ENCODE peak calls at places on chromosomes 12 and 14, in four cellular contexts. X, L, B and I are unnamed samples.

GRCh38 chr12:80044694-80045046 is 54.7 kb upstream of the OTOGL start:
- DNase-seq in X (peak), L (peak), B (peak), I (no peak)

GRCh38 chr12:95440401-95440800 is 33.6 kb upstream of the METAP2 start:
- DNase-seq in X (peak), L (no peak), B (peak), I (no peak)

GRCh38 chr12:69789351-69789750 is 35.7 kb upstream of the MYRFL start:
- DNase-seq in X (no peak), L (no peak), B (no peak), I (no peak)

GRCh38 chr12:9037431-9037830 is 48.1 kb downstream of the KLRG1 start:
- DNase-seq in X (no peak), L (no peak), B (no peak), I (no peak)

GRCh38 chr14:37329189-37330001 is 131.7 kb downstream of the MIPOL1 start:
- DNase-seq in X (no peak), L (no peak), B (no peak), I (no peak)

GRCh38 chr14:101058571-101058970 is 155.0 kb upstream of the RTL1 start:
- DNase-seq in X (no peak), L (no peak), B (no peak), I (no peak)

GRCh38 chr14:95409472-95410307 is 90.0 kb upstream of the CLMN start:
- DNase-seq in X (no peak), L (no peak), B (no peak), I (no peak)

GRCh38 chr12:25557830-25558436 is 4.8 kb upstream of the LMNTD1 start:
- DNase-seq in X (peak), L (peak), B (peak), I (peak)

GRCh38 chr14:30143617-30144016 is 216.0 kb upstream of the PRKD1 start:
- DNase-seq in X (no peak), L (no peak), B (peak), I (no peak)

GRCh38 chr12:124668602-124669001 is 101.2 kb upstream of the NCOR2 start:
- DNase-seq in X (no peak), L (no peak), B (peak), I (no peak)

GRCh38 chr12:11981174-11981733 is 89.5 kb upstream of the BCL2L14 start:
- DNase-seq in X (no peak), L (no peak), B (peak), I (no peak)

GRCh38 chr14:76939015-76939742 is 89.3 kb downstream of the IRF2BPL start:
- DNase-seq in X (no peak), L (no peak), B (no peak), I (no peak)

GRCh38 chr12:53200458-53201169 is 6.4 kb downstream of the ITGB7 start:
- DNase-seq in X (no peak), L (no peak), B (no peak), I (no peak)

GRCh38 chr12:99983721-99984258 is 946 bp downstream of the ANKS1B start:
- DNase-seq in X (no peak), L (no peak), B (no peak), I (no peak)

GRCh38 chr14:61080591-61081010 is 99.6 kb downstream of the SLC38A6 start:
- DNase-seq in X (no peak), L (no peak), B (no peak), I (no peak)

GRCh38 chr12:10726945-10727344 is 3.8 kb upstream of the YBX3 start:
- DNase-seq in X (no peak), L (no peak), B (no peak), I (no peak)

GRCh38 chr14:100103261-100104005 is 38.2 kb downstream of the EVL start:
- DNase-seq in X (no peak), L (no peak), B (peak), I (no peak)

GRCh38 chr12:80233926-80234325 is 134.6 kb downstream of the OTOGL start:
- DNase-seq in X (no peak), L (no peak), B (no peak), I (no peak)

GRCh38 chr12:50707396-50707795 is 56.5 kb upstream of the ATF1 start:
- DNase-seq in X (no peak), L (no peak), B (no peak), I (no peak)

GRCh38 chr12:68162374-68162773 is 2.8 kb upstream of the IFNG start:
- DNase-seq in X (no peak), L (peak), B (no peak), I (no peak)

GRCh38 chr14:68386950-68387779 is 405.7 kb downstream of the ZFP36L1 start:
- DNase-seq in X (no peak), L (no peak), B (peak), I (no peak)

GRCh38 chr14:104361921-104362681 is 217.5 kb upstream of the C14orf180 start:
- DNase-seq in X (no peak), L (no peak), B (no peak), I (no peak)

GRCh38 chr14:51491776-51492175 is 159.9 kb upstream of the FRMD6 start:
- DNase-seq in X (no peak), L (no peak), B (no peak), I (no peak)

GRCh38 chr14:95326987-95327386 is 7.3 kb upstream of the CLMN start:
- DNase-seq in X (no peak), L (no peak), B (no peak), I (no peak)

GRCh38 chr12:122870867-122871664 is 24.9 kb downstream of the VPS37B start:
- DNase-seq in X (peak), L (no peak), B (peak), I (peak)

GRCh38 chr12:124645530-124646244 is 78.3 kb upstream of the NCOR2 start:
- DNase-seq in X (no peak), L (no peak), B (no peak), I (no peak)

GRCh38 chr14:31336646-31337045 is 83.7 kb downstream of the HEATR5A start:
- DNase-seq in X (peak), L (peak), B (peak), I (no peak)

GRCh38 chr12:3164454-3165310 is 87.5 kb downstream of the TSPAN9 start:
- DNase-seq in X (no peak), L (no peak), B (no peak), I (no peak)

GRCh38 chr12:6963016-6963731 is 7.3 kb downstream of the PHB2 start:
- DNase-seq in X (no peak), L (peak), B (no peak), I (peak)

GRCh38 chr12:75759196-75759595 is 247.8 kb upstream of the KRR1 start:
- DNase-seq in X (no peak), L (no peak), B (no peak), I (no peak)

GRCh38 chr14:24463806-24464785 is 21.5 kb upstream of the SDR39U1 start:
- DNase-seq in X (no peak), L (no peak), B (no peak), I (no peak)

GRCh38 chr12:114013601-114014345 is 47.6 kb upstream of the RBM19 start:
- DNase-seq in X (no peak), L (peak), B (peak), I (peak)

GRCh38 chr12:132921685-132922084 is 34.3 kb upstream of the CHFR start:
- DNase-seq in X (no peak), L (no peak), B (no peak), I (no peak)
- TF ChIP-seq CTCF in X (peak), L (no peak), B (no peak), I (no peak)

GRCh38 chr12:15797818-15798217 is 8.6 kb upstream of the EPS8 start:
- DNase-seq in X (no peak), L (no peak), B (no peak), I (no peak)

GRCh38 chr12:15806826-15807225 is 17.6 kb upstream of the EPS8 start:
- DNase-seq in X (no peak), L (no peak), B (no peak), I (no peak)

GRCh38 chr12:15800278-15800677 is 11.1 kb upstream of the EPS8 start:
- DNase-seq in X (no peak), L (no peak), B (no peak), I (no peak)

GRCh38 chr12:15796493-15797141 is 7.4 kb upstream of the EPS8 start:
- DNase-seq in X (peak), L (peak), B (no peak), I (no peak)

GRCh38 chr12:15801770-15802393 is 12.7 kb upstream of the EPS8 start:
- DNase-seq in X (no peak), L (peak), B (no peak), I (no peak)
- H3K27ac ChIP-seq in X (no peak), L (no peak), B (no peak), I (no peak)

DNA sequence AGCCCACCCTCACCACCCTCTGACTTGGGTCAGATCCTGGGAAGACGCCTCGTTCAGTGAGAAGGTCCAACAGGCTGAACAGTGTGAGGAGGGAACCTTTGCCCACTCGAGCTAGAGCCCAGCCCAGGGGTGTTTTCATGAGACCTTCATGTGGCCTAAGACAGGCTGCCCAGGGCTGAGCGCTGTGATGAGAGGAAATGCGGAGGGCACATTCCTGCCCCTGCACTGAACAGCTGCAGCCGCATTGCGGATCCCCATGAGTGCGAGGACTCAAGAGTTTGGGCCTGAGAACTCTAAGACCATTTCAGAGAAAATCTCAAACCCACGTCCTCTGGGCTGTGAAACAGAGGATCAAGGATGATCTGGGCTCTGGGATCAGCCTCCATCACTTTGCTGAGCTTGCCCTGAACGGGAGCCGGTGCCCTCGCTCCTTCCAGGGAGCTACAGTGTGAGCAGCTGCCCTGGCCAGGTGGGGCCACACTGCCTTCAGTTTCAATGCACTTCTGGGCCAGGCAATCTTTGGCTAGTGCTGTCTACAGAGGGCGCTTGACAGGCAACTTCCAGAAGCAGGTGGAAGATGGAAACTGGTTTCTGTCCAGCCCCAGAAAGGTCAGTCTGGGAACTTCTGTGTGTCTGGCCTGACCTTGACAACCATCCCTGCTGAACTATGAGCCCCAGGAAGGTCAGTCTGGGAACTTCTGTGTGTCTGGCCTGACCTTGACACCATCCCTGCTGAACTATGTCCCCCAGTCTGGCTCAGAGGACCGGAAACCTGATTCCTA is 43.5 kb upstream of the P2RX7 start:
- DNase-seq in X (no peak), L (no peak), B (peak), I (no peak)
- TF ChIP-seq CTCF in X (no peak), L (no peak), B (peak), I (no peak)

GRCh38 chr14:46490150-46490769 is 161.3 kb downstream of the RPL10L start:
- DNase-seq in X (peak), L (peak), B (peak), I (no peak)
- H3K27ac ChIP-seq in X (no peak), L (no peak), B (no peak), I (no peak)

DNA sequence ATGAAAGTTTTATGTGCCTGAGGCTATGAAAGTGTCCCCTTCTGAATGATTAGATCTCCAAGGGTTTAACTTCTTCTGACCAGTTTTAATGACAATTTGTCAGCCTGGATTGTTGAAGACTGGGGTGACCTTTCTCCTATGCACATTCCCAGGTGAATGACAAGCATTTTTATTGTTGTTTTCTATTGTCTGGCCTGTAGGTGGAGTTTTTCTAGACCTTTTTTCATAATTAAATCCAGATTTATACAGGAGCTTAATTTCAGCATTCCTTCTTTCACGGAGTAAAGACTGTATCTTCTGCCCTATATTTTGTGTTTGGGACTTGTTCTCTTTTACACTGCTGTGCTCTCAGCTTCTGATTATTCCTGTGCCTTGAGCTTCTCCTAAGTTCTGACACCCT is 125.0 kb upstream of the FAR2 start:
- DNase-seq in X (no peak), L (peak), B (no peak), I (no peak)
- TF ChIP-seq CTCF in X (no peak), L (no peak), B (peak), I (no peak)

GRCh38 chr14:102095231-102095870 is 8.5 kb upstream of the HSP90AA1 start:
- DNase-seq in X (peak), L (no peak), B (no peak), I (no peak)

GRCh38 chr14:102096569-102097188 is 9.8 kb upstream of the HSP90AA1 start:
- DNase-seq in X (peak), L (peak), B (peak), I (peak)

GRCh38 chr14:102097441-102098135 is 10.7 kb upstream of the HSP90AA1 start:
- DNase-seq in X (no peak), L (peak), B (no peak), I (no peak)

GRCh38 chr14:102094101-102094500 is 7.3 kb upstream of the HSP90AA1 start:
- DNase-seq in X (no peak), L (no peak), B (peak), I (peak)

GRCh38 chr14:102095871-102096568 is 9.2 kb upstream of the HSP90AA1 start:
- DNase-seq in X (peak), L (no peak), B (no peak), I (no peak)
- H3K27ac ChIP-seq in X (no peak), L (peak), B (no peak), I (no peak)

GRCh38 chr12:117607778-117608177 is 246.4 kb upstream of the NOS1 start:
- DNase-seq in X (no peak), L (no peak), B (no peak), I (no peak)

GRCh38 chr12:117606945-117607344 is 245.5 kb upstream of the NOS1 start:
- DNase-seq in X (no peak), L (no peak), B (no peak), I (no peak)

GRCh38 chr12:117599849-117600248 is 238.4 kb upstream of the NOS1 start:
- DNase-seq in X (no peak), L (no peak), B (no peak), I (no peak)

GRCh38 chr12:117606024-117606423 is 244.6 kb upstream of the NOS1 start:
- DNase-seq in X (no peak), L (no peak), B (no peak), I (no peak)

GRCh38 chr12:117603316-117604113 is 242.1 kb upstream of the NOS1 start:
- DNase-seq in X (no peak), L (no peak), B (no peak), I (no peak)
- TF ChIP-seq CTCF in X (no peak), L (no peak), B (no peak), I (no peak)

DNA sequence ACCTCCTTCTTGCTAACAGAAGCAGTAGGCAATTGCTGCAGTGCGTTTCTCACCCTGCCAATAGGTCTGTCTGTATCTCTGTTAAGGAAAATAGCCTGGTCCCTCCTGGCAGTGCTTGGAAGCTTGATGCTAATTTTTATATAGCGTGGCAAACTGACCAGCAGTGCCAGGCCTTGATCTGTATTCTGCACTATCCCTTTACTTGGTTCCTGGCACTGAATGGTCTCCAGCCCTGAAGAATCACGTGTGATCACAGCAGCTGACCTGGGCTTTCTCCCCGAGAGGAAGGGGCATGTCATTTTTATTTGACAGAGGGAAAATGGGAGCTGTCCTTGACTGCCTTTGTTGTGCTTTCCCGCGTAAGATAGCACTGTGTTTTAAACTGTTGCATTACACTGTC is 48.7 kb upstream of the TRAF3 start:
- DNase-seq in X (no peak), L (no peak), B (no peak), I (no peak)
- H3K27ac ChIP-seq in X (no peak), L (no peak), B (no peak), I (no peak)